ENCODE peak calls at places on chromosomes 4 and X, in four cellular contexts. D is heart left ventricle, C is colonic mucosa, U is mammary epithelial cell. N is an unnamed sample. For H3K4me1, the result is how much of the 10 kb centered on the place peaks cover.

GRCh38 chrX:132853040-132853439 is 105.4 kb downstream of the HS6ST2 start:
- DNase-seq in U (peak), C (no peak), D (no peak), N (no peak)

GRCh38 chr4:63049726-63050125 is 1359.5 kb downstream of the TECRL start:
- DNase-seq in D (no peak), U (no peak), C (no peak), N (no peak)

GRCh38 chrX:135985123-135985973 is at the start of gene SLC9A6:
- DNase-seq in C (peak), D (peak), U (peak), N (peak)

GRCh38 chr4:171676555-171677215 is 136.5 kb upstream of the GALNTL6 start:
- DNase-seq in C (no peak), U (no peak), D (no peak), N (no peak)

GRCh38 chr4:128858875-128859696 is 49.6 kb downstream of the JADE1 start:
- DNase-seq in U (no peak), C (no peak), D (peak), N (no peak)

GRCh38 chr4:113513376-113513775 is 248.2 kb downstream of the CAMK2D start:
- DNase-seq in D (no peak), C (no peak), U (no peak), N (no peak)

GRCh38 chr4:99362768-99363167 is 10.2 kb upstream of the ADH1C start:
- DNase-seq in U (no peak), C (no peak), D (no peak), N (peak)

GRCh38 chr4:38161208-38162113 is 201.3 kb downstream of the PTTG2 start:
- DNase-seq in U (peak), C (no peak), D (no peak), N (no peak)

GRCh38 chrX:123424546-123424945 is 240.5 kb downstream of the GRIA3 start:
- DNase-seq in U (peak), D (no peak), C (no peak), N (no peak)

GRCh38 chr4:76515975-76516853 is 81.2 kb downstream of the SHROOM3 start:
- DNase-seq in D (no peak), U (no peak), C (no peak), N (no peak)

GRCh38 chr4:177862541-177863176 is 420.4 kb upstream of the AGA start:
- DNase-seq in D (peak), U (no peak), C (no peak), N (no peak)

GRCh38 chr4:139144161-139144859 is 32.7 kb downstream of the ELF2 start:
- DNase-seq in D (peak), U (peak), C (peak), N (peak)

GRCh38 chr4:139144911-139145551 is 32.0 kb downstream of the ELF2 start:
- DNase-seq in U (no peak), D (no peak), C (peak), N (no peak)

GRCh38 chr4:139146926-139147547 is 30.0 kb downstream of the ELF2 start:
- DNase-seq in D (no peak), U (no peak), C (no peak), N (no peak)

GRCh38 chr4:139142980-139143379 is 34.0 kb downstream of the ELF2 start:
- DNase-seq in C (no peak), D (no peak), U (no peak), N (no peak)

DNA sequence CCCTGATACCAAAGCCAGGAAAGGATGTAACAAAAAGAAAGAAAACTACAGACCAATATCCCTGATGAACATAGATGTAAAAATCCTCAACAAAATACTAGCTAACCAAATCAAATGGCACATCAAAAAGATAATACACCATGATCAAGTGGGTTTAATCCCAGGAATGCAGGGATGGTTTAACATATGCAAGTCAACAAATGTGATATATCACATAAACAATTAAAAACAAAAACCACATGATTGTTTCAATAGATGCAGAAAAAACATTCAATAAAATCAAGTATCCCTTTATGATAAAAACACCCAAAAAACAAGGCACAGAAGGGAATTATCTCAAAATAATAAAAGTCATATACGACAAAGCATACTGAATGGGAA is 31.5 kb downstream of the ELF2 start:
- DNase-seq in D (no peak), C (no peak), U (no peak), N (no peak)
- TF ChIP-seq CTCF in D (no peak), C (no peak), U (no peak), N (no peak)

GRCh38 chrX:33133320-33133719 is 78.0 kb downstream of the DMD start:
- DNase-seq in U (no peak), C (no peak), D (no peak), N (no peak)
- H3K4me1 ChIP-seq in U (under half), C (under half), D (under half), N (under half)

DNA sequence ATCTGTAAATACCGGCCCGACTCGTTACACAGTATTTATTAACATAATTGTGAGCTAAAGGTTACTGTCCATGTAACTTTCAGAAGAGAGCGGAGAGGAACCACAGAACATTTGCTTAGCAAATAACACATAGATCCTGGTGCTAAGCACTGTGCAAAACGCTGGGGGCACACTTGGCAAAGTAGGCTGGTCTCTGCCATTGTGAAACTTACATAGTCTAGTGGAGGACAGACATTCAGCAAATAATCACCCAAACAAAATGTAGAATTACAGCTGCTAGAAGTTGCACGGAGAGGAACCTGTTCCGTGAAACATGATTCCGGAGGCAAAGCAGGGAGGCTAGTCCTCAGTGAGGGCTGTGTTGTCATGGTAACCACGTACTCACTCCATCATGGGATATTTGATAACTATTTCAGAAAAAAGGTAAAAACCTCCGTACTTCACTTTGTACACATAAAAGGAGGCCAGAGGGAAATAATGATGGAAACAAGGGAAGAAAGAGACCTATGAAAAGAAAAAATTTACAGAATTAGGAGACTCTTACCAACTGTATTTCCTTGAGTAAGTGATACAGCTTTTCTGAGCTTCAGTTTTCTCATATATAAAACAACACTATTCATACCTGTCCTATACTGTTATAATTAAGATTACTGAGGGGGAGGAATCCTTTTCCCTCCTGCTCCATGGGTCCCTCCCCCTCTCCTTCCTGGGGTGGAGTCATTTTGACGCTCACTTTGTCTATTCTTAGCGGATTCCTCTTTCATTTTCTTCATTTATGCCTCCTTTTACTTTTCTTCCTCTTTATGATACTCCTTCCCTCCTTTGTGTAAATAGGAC is 760 bp upstream of the RASGEF1B start:
- DNase-seq in C (no peak), D (peak), U (no peak), N (peak)
- H3K27ac ChIP-seq in C (peak), D (peak), U (no peak), N (peak)

DNA sequence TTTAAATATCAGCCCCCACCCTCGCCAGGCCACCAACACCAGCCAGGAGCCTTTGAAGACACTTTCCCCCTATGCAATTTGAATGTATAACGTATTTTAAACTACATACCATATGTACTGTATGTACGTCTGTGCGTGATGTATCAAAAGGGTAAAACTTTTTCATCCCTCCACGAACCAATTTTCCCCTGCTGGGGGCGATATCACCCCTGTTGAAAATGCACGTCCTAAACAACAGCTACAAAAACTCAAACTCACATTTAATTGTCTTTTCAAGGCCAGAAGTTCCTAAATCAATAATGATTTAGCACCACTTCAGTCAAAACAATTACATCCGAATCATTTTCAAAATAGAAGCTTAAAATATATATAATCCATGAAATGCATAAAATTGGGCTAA is 1.4 kb downstream of the VEGFD start:
- DNase-seq in C (no peak), D (no peak), U (no peak), N (no peak)
- TF ChIP-seq CTCF in C (no peak), D (no peak), U (no peak), N (no peak)

DNA sequence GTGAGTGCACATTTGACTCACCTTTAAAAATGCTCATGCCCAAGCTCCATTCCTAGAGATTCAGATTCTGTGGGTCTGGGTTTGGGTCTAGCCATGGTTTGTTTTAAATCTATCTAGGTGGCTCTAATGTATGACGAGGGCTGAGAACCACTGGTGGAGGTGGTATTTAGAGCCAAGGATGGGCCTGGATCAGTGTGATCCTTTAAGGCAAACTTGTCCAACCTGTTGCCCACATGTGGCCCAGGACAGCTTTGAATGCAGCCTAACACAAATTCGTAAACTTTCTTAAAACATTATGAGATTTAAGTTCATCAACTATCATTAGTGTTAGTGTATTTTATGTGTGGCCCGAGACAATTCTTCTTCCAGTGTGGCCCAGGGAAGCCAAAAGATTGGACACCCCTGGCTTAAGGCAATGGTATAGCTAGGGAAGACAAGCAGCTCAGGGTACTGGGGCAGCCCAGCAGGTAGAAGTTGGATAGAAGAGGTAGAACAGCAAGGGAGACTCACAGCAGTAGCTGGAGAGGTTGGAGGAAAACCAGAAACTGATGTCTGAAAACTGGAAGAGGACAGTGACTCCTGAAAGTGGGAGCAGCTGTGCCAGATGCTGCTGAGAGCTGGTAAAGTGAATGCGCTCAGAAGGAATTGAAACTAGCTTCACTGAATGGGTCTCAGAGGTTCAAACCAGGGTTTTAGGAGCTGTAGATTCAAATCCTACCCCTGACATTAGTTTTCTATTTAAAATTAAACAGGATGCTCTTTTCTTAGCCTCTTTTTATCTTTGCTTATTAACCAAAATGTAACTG is 18.2 kb downstream of the ADD1 start:
- DNase-seq in C (no peak), D (no peak), U (no peak), N (no peak)
- H3K4me1 ChIP-seq in C (half or more), D (half or more), U (under half), N (under half)

GRCh38 chr4:101419324-101420135 is 72.2 kb upstream of the PPP3CA start:
- DNase-seq in U (no peak), D (no peak), C (peak), N (no peak)
- H3K27ac ChIP-seq in U (no peak), D (no peak), C (peak), N (no peak)

GRCh38 chrX:14718403-14718802 is 154.5 kb downstream of the FANCB start:
- DNase-seq in D (no peak), U (peak), C (no peak), N (no peak)
- TF ChIP-seq CTCF in D (no peak), U (no peak), C (no peak), N (no peak)

GRCh38 chr4:678331-678734 is 4.0 kb downstream of the MYL5 start:
- DNase-seq in D (no peak), C (no peak), U (no peak), N (no peak)

GRCh38 chr4:675980-676870 is 1.9 kb downstream of the MYL5 start:
- DNase-seq in U (no peak), C (no peak), D (no peak), N (no peak)

GRCh38 chr4:677431-678293 is 3.3 kb downstream of the MYL5 start:
- DNase-seq in U (peak), D (no peak), C (peak), N (no peak)

GRCh38 chr4:675036-675804 is 878 bp downstream of the MYL5 start:
- DNase-seq in C (no peak), U (no peak), D (no peak), N (no peak)

GRCh38 chr4:676871-677235 is 2.5 kb downstream of the MYL5 start:
- DNase-seq in D (no peak), C (no peak), U (no peak), N (no peak)
- H3K4me1 ChIP-seq in D (under half), C (under half), U (under half), N (under half)

N was measured in tibial artery.